ENCODE peak calls at places on chromosomes 2 and 18, in seven cellular contexts. One of them, this sample, is unnamed.

GRCh38 chr2:232444409-232445148 is 11.4 kb upstream of the ALPI start:
- DNase-seq in tibial artery: peak
- DNase-seq in uterus: no peak
- DNase-seq in prostate gland: no peak
- DNase-seq in pancreas: peak
- DNase-seq in fibroblast of the aortic adventitia: peak
- DNase-seq in left ventricle myocardium inferior: peak
- DNase-seq in this sample: peak

GRCh38 chr2:51165534-51166260 is 133.8 kb upstream of the NRXN1 start:
- DNase-seq in tibial artery: no peak
- DNase-seq in uterus: no peak
- DNase-seq in prostate gland: no peak
- DNase-seq in pancreas: no peak
- DNase-seq in fibroblast of the aortic adventitia: no peak
- DNase-seq in left ventricle myocardium inferior: no peak
- DNase-seq in this sample: no peak

GRCh38 chr2:176128172-176129012 is 1.1 kb upstream of the HOXD8 start:
- DNase-seq in tibial artery: no peak
- DNase-seq in uterus: peak
- DNase-seq in prostate gland: no peak
- DNase-seq in pancreas: no peak
- DNase-seq in fibroblast of the aortic adventitia: no peak
- DNase-seq in left ventricle myocardium inferior: no peak
- DNase-seq in this sample: no peak

GRCh38 chr2:240732911-240733622 is 41.4 kb downstream of the AQP12A start:
- DNase-seq in tibial artery: no peak
- DNase-seq in uterus: no peak
- DNase-seq in prostate gland: no peak
- DNase-seq in pancreas: no peak
- DNase-seq in fibroblast of the aortic adventitia: no peak
- DNase-seq in left ventricle myocardium inferior: no peak
- DNase-seq in this sample: no peak

GRCh38 chr2:36561223-36561944 is 36.6 kb downstream of the FEZ2 start:
- DNase-seq in tibial artery: no peak
- DNase-seq in uterus: no peak
- DNase-seq in prostate gland: no peak
- DNase-seq in pancreas: no peak
- DNase-seq in fibroblast of the aortic adventitia: peak
- DNase-seq in left ventricle myocardium inferior: no peak
- DNase-seq in this sample: peak

GRCh38 chr2:11850082-11850481 is 103.7 kb downstream of the LPIN1 start:
- DNase-seq in tibial artery: no peak
- DNase-seq in uterus: no peak
- DNase-seq in prostate gland: no peak
- DNase-seq in pancreas: no peak
- DNase-seq in fibroblast of the aortic adventitia: no peak
- DNase-seq in left ventricle myocardium inferior: no peak
- DNase-seq in this sample: no peak

GRCh38 chr2:10389596-10389995 is 58.5 kb downstream of the ODC1 start:
- DNase-seq in tibial artery: no peak
- DNase-seq in uterus: no peak
- DNase-seq in prostate gland: no peak
- DNase-seq in pancreas: no peak
- DNase-seq in fibroblast of the aortic adventitia: peak
- DNase-seq in left ventricle myocardium inferior: no peak
- DNase-seq in this sample: peak

GRCh38 chr2:199457147-199458016 is at the start of gene SATB2:
- DNase-seq in tibial artery: no peak
- DNase-seq in uterus: no peak
- DNase-seq in prostate gland: no peak
- DNase-seq in pancreas: peak
- DNase-seq in fibroblast of the aortic adventitia: peak
- DNase-seq in left ventricle myocardium inferior: no peak
- DNase-seq in this sample: peak

GRCh38 chr2:215615067-215615828 is 179.4 kb upstream of the FN1 start:
- DNase-seq in tibial artery: no peak
- DNase-seq in uterus: no peak
- DNase-seq in prostate gland: no peak
- DNase-seq in pancreas: no peak
- DNase-seq in fibroblast of the aortic adventitia: no peak
- DNase-seq in left ventricle myocardium inferior: no peak
- DNase-seq in this sample: no peak

GRCh38 chr2:201661366-201661765 is 18.1 kb upstream of the TMEM237 start:
- DNase-seq in tibial artery: no peak
- DNase-seq in uterus: no peak
- DNase-seq in prostate gland: no peak
- DNase-seq in pancreas: no peak
- DNase-seq in fibroblast of the aortic adventitia: no peak
- DNase-seq in left ventricle myocardium inferior: no peak
- DNase-seq in this sample: no peak

GRCh38 chr2:79099140-79099686 is 11.4 kb upstream of the REG1B start:
- DNase-seq in tibial artery: no peak
- DNase-seq in uterus: no peak
- DNase-seq in prostate gland: no peak
- DNase-seq in pancreas: peak
- DNase-seq in fibroblast of the aortic adventitia: no peak
- DNase-seq in left ventricle myocardium inferior: no peak
- DNase-seq in this sample: no peak

GRCh38 chr18:63844254-63844653 is 43.3 kb upstream of the SERPINB2 start:
- DNase-seq in tibial artery: no peak
- DNase-seq in uterus: no peak
- DNase-seq in prostate gland: no peak
- DNase-seq in pancreas: no peak
- DNase-seq in fibroblast of the aortic adventitia: peak
- DNase-seq in left ventricle myocardium inferior: no peak
- DNase-seq in this sample: peak

GRCh38 chr2:239855863-239856587 is 169.1 kb downstream of the NDUFA10 start:
- DNase-seq in tibial artery: no peak
- DNase-seq in uterus: no peak
- DNase-seq in prostate gland: no peak
- DNase-seq in pancreas: no peak
- DNase-seq in fibroblast of the aortic adventitia: peak
- DNase-seq in left ventricle myocardium inferior: no peak
- DNase-seq in this sample: no peak

GRCh38 chr2:66561645-66562336 is 126.9 kb downstream of the MEIS1 start:
- DNase-seq in tibial artery: no peak
- DNase-seq in uterus: no peak
- DNase-seq in prostate gland: no peak
- DNase-seq in pancreas: no peak
- DNase-seq in fibroblast of the aortic adventitia: peak
- DNase-seq in left ventricle myocardium inferior: no peak
- DNase-seq in this sample: no peak

GRCh38 chr18:75076286-75076685 is 132.7 kb downstream of the PTGR3 start:
- DNase-seq in tibial artery: no peak
- DNase-seq in uterus: no peak
- DNase-seq in prostate gland: no peak
- DNase-seq in pancreas: no peak
- DNase-seq in fibroblast of the aortic adventitia: no peak
- DNase-seq in left ventricle myocardium inferior: no peak
- DNase-seq in this sample: no peak

GRCh38 chr2:59654753-59655152 is 898.7 kb downstream of the BCL11A start:
- DNase-seq in tibial artery: no peak
- DNase-seq in uterus: no peak
- DNase-seq in prostate gland: peak
- DNase-seq in pancreas: no peak
- DNase-seq in fibroblast of the aortic adventitia: no peak
- DNase-seq in left ventricle myocardium inferior: no peak
- DNase-seq in this sample: no peak

GRCh38 chr18:394276-394996 is 106.1 kb downstream of the COLEC12 start:
- DNase-seq in tibial artery: no peak
- DNase-seq in uterus: no peak
- DNase-seq in prostate gland: no peak
- DNase-seq in pancreas: no peak
- DNase-seq in fibroblast of the aortic adventitia: no peak
- DNase-seq in left ventricle myocardium inferior: no peak
- DNase-seq in this sample: peak

GRCh38 chr2:41410011-41410410 is 637.8 kb upstream of the PKDCC start:
- DNase-seq in tibial artery: no peak
- DNase-seq in uterus: no peak
- DNase-seq in prostate gland: no peak
- DNase-seq in pancreas: no peak
- DNase-seq in fibroblast of the aortic adventitia: no peak
- DNase-seq in left ventricle myocardium inferior: no peak
- DNase-seq in this sample: no peak

GRCh38 chr2:232955856-232956255 is 57.2 kb downstream of the NGEF start:
- DNase-seq in tibial artery: no peak
- DNase-seq in uterus: no peak
- DNase-seq in prostate gland: no peak
- DNase-seq in pancreas: no peak
- DNase-seq in fibroblast of the aortic adventitia: no peak
- DNase-seq in left ventricle myocardium inferior: no peak
- DNase-seq in this sample: no peak

GRCh38 chr2:97644023-97644717 is 1.7 kb upstream of the COX5B start:
- DNase-seq in tibial artery: no peak
- DNase-seq in uterus: no peak
- DNase-seq in prostate gland: no peak
- DNase-seq in pancreas: no peak
- DNase-seq in fibroblast of the aortic adventitia: no peak
- DNase-seq in left ventricle myocardium inferior: no peak
- DNase-seq in this sample: no peak

GRCh38 chr2:205722538-205722878 is 40.2 kb downstream of the NRP2 start:
- DNase-seq in tibial artery: no peak
- DNase-seq in uterus: no peak
- DNase-seq in prostate gland: no peak
- DNase-seq in pancreas: no peak
- DNase-seq in fibroblast of the aortic adventitia: no peak
- DNase-seq in left ventricle myocardium inferior: no peak
- DNase-seq in this sample: no peak

GRCh38 chr2:205720451-205720902 is 38.2 kb downstream of the NRP2 start:
- DNase-seq in tibial artery: no peak
- DNase-seq in uterus: no peak
- DNase-seq in prostate gland: no peak
- DNase-seq in pancreas: no peak
- DNase-seq in fibroblast of the aortic adventitia: no peak
- DNase-seq in left ventricle myocardium inferior: no peak
- DNase-seq in this sample: no peak

GRCh38 chr2:205717999-205718398 is 35.7 kb downstream of the NRP2 start:
- DNase-seq in tibial artery: no peak
- DNase-seq in uterus: no peak
- DNase-seq in prostate gland: no peak
- DNase-seq in pancreas: no peak
- DNase-seq in fibroblast of the aortic adventitia: peak
- DNase-seq in left ventricle myocardium inferior: no peak
- DNase-seq in this sample: no peak

GRCh38 chr2:205721057-205721767 is 38.9 kb downstream of the NRP2 start:
- DNase-seq in tibial artery: no peak
- DNase-seq in uterus: no peak
- DNase-seq in prostate gland: no peak
- DNase-seq in pancreas: no peak
- DNase-seq in fibroblast of the aortic adventitia: no peak
- DNase-seq in left ventricle myocardium inferior: no peak
- DNase-seq in this sample: no peak

DNA sequence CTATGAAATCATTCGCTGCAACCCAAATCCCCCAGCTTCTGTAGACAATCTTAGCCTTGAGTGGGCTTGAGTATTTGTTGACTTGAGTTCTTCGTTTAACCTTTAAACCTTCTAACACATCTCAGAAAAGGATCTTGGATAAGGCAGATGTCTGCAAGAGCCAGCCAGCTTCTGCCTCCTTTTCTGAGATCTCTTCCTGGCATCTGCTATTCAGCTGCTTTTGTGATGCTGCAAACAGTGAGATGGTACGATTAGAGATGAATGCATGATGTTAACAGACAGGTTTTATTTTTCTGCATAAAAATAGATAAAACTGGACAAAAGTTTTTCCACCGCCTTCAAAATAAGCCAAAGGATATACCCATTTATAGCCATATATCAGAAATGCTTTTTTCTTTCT is 37.6 kb downstream of the NRP2 start:
- DNase-seq in tibial artery: no peak
- DNase-seq in uterus: no peak
- DNase-seq in prostate gland: no peak
- DNase-seq in pancreas: no peak
- DNase-seq in fibroblast of the aortic adventitia: no peak
- DNase-seq in left ventricle myocardium inferior: no peak
- DNase-seq in this sample: no peak
- H3K4me3 ChIP-seq in tibial artery: no peak
- H3K4me3 ChIP-seq in uterus: no peak
- H3K4me3 ChIP-seq in prostate gland: no peak
- H3K4me3 ChIP-seq in pancreas: no peak
- H3K4me3 ChIP-seq in fibroblast of the aortic adventitia: no peak
- H3K4me3 ChIP-seq in left ventricle myocardium inferior: no peak
- H3K4me3 ChIP-seq in this sample: no peak

GRCh38 chr18:43277164-43277600 is at the start of gene SYT4:
- DNase-seq in tibial artery: no peak
- DNase-seq in uterus: peak
- DNase-seq in prostate gland: peak
- DNase-seq in pancreas: peak
- DNase-seq in fibroblast of the aortic adventitia: peak
- DNase-seq in left ventricle myocardium inferior: peak
- DNase-seq in this sample: no peak
- TF ChIP-seq CTCF in tibial artery: no peak
- TF ChIP-seq CTCF in uterus: no peak
- TF ChIP-seq CTCF in prostate gland: no peak
- TF ChIP-seq CTCF in pancreas: no peak
- TF ChIP-seq CTCF in fibroblast of the aortic adventitia: no peak
- TF ChIP-seq CTCF in left ventricle myocardium inferior: no peak
- TF ChIP-seq CTCF in this sample: no peak

GRCh38 chr2:100818606-100819364 is 1.2 kb upstream of the NPAS2 start:
- DNase-seq in tibial artery: peak
- DNase-seq in uterus: peak
- DNase-seq in prostate gland: peak
- DNase-seq in pancreas: peak
- DNase-seq in fibroblast of the aortic adventitia: peak
- DNase-seq in left ventricle myocardium inferior: peak
- DNase-seq in this sample: peak
- H3K4me3 ChIP-seq in tibial artery: peak
- H3K4me3 ChIP-seq in uterus: peak
- H3K4me3 ChIP-seq in prostate gland: peak
- H3K4me3 ChIP-seq in pancreas: peak
- H3K4me3 ChIP-seq in fibroblast of the aortic adventitia: peak
- H3K4me3 ChIP-seq in left ventricle myocardium inferior: peak
- H3K4me3 ChIP-seq in this sample: peak

DNA sequence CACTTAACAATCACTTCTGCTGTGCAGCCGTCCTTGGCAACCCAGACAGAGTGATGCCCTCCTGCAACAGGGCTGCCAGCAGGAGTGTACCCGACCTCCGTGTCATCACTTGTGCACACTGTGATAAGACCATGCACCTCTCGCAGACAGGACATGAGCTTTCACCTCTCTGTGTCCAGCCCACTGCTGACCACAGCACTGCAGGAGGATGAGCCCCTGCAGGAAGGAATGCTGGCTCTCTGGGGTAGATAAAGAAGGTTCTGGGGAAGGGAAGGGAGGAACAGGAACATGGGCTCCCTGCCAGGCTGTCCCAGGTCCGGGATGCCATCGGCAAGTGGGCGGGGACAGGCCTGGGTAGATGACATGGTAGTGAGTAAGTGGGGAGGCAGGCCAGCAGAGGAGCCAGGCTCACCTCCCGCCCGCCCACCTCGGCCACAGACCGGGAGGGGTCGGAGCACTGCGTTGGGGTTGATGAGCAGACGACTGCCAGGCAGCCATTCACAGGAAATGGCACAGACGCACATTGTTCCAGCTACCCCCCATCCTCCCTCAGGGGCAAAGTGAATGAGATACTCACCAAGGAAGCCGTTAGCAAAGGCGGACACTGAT is 18.6 kb upstream of the COL6A3 start:
- DNase-seq in tibial artery: no peak
- DNase-seq in uterus: no peak
- DNase-seq in prostate gland: no peak
- DNase-seq in pancreas: no peak
- DNase-seq in fibroblast of the aortic adventitia: peak
- DNase-seq in left ventricle myocardium inferior: no peak
- DNase-seq in this sample: peak
- TF ChIP-seq CTCF in tibial artery: no peak
- TF ChIP-seq CTCF in uterus: no peak
- TF ChIP-seq CTCF in prostate gland: no peak
- TF ChIP-seq CTCF in pancreas: no peak
- TF ChIP-seq CTCF in fibroblast of the aortic adventitia: peak
- TF ChIP-seq CTCF in left ventricle myocardium inferior: no peak
- TF ChIP-seq CTCF in this sample: peak

This sample was measured in foreskin fibroblast.